ENCODE peak calls at places on chromosomes 16 and 17, in seven cellular contexts. H, X, J, N, W, O and D are unnamed samples.

GRCh38 chr17:47318197-47318918 is 5.4 kb upstream of the EFCAB13 start:
- DNase-seq in H (no peak), X (no peak), J (no peak), N (no peak), W (no peak), O (no peak), D (no peak)

GRCh38 chr16:15981382-15981781 is 32.0 kb downstream of the ABCC1 start:
- DNase-seq in H (no peak), X (no peak), J (no peak), N (no peak), W (no peak), O (no peak), D (no peak)

GRCh38 chr17:78241277-78242023 is 10.0 kb downstream of the TMEM235 start:
- DNase-seq in H (no peak), X (no peak), J (peak), N (no peak), W (no peak), O (no peak), D (no peak)

GRCh38 chr16:66844342-66845079 is at the start of gene CA7:
- DNase-seq in H (no peak), X (no peak), J (no peak), N (no peak), W (no peak), O (no peak), D (peak)

GRCh38 chr16:80704751-80705150 is 99.6 kb downstream of the CDYL2 start:
- DNase-seq in H (no peak), X (no peak), J (no peak), N (no peak), W (no peak), O (no peak), D (no peak)

GRCh38 chr16:14344292-14344691 is 273.2 kb downstream of the MRTFB start:
- DNase-seq in H (no peak), X (no peak), J (no peak), N (no peak), W (no peak), O (no peak), D (no peak)

GRCh38 chr16:80341242-80341641 is 199.6 kb upstream of the DYNLRB2 start:
- DNase-seq in H (no peak), X (no peak), J (no peak), N (no peak), W (no peak), O (no peak), D (no peak)

GRCh38 chr16:58491-59439 is 5.1 kb downstream of the SNRNP25 start:
- DNase-seq in H (no peak), X (no peak), J (no peak), N (no peak), W (no peak), O (no peak), D (no peak)

GRCh38 chr17:27339836-27340550 is 46.1 kb downstream of the WSB1 start:
- DNase-seq in H (no peak), X (no peak), J (peak), N (no peak), W (no peak), O (no peak), D (no peak)

GRCh38 chr17:63622571-63623390 is 564 bp downstream of the MAP3K3 start:
- DNase-seq in H (peak), X (peak), J (peak), N (peak), W (peak), O (peak), D (peak)

GRCh38 chr17:12738624-12739023 is 50.7 kb upstream of the ARHGAP44 start:
- DNase-seq in H (no peak), X (no peak), J (no peak), N (no peak), W (no peak), O (no peak), D (no peak)

GRCh38 chr16:46974352-46974751 is 878 bp upstream of the DNAJA2 start:
- DNase-seq in H (no peak), X (no peak), J (peak), N (no peak), W (no peak), O (no peak), D (no peak)

GRCh38 chr17:1002771-1003555 is 6.0 kb downstream of the TIMM22 start:
- DNase-seq in H (no peak), X (no peak), J (no peak), N (no peak), W (no peak), O (no peak), D (peak)

GRCh38 chr16:77469639-77470038 is 34.8 kb upstream of the ADAMTS18 start:
- DNase-seq in H (no peak), X (no peak), J (no peak), N (no peak), W (no peak), O (no peak), D (no peak)

GRCh38 chr17:73900516-73900915 is 256.3 kb upstream of the SDK2 start:
- DNase-seq in H (no peak), X (no peak), J (no peak), N (no peak), W (no peak), O (no peak), D (no peak)

GRCh38 chr17:75753514-75754377 is 11.2 kb downstream of the GALK1 start:
- DNase-seq in H (peak), X (peak), J (peak), N (peak), W (no peak), O (peak), D (peak)

GRCh38 chr16:15592324-15592723 is 50.6 kb downstream of the MARF1 start:
- DNase-seq in H (no peak), X (no peak), J (peak), N (peak), W (no peak), O (no peak), D (no peak)

GRCh38 chr16:89017956-89018604 is 41.1 kb upstream of the CBFA2T3 start:
- DNase-seq in H (no peak), X (no peak), J (no peak), N (no peak), W (no peak), O (no peak), D (no peak)

GRCh38 chr16:68397710-68398171 is 50.6 kb downstream of the SMPD3 start:
- DNase-seq in H (no peak), X (no peak), J (no peak), N (no peak), W (no peak), O (peak), D (no peak)

GRCh38 chr16:47567321-47567720 is 106.2 kb downstream of the PHKB start:
- DNase-seq in H (no peak), X (no peak), J (peak), N (no peak), W (no peak), O (no peak), D (no peak)

GRCh38 chr17:57861000-57861736 is 11.3 kb upstream of the MRPS23 start:
- DNase-seq in H (peak), X (peak), J (peak), N (peak), W (peak), O (peak), D (peak)

GRCh38 chr17:60601443-60602384 is 1.7 kb downstream of the PPM1D start:
- DNase-seq in H (peak), X (peak), J (peak), N (peak), W (no peak), O (peak), D (no peak)

GRCh38 chr17:20083460-20083859 is 74.3 kb downstream of the SPECC1 start:
- DNase-seq in H (no peak), X (no peak), J (no peak), N (no peak), W (no peak), O (no peak), D (no peak)

GRCh38 chr17:74516561-74516960 is 14.7 kb downstream of the CD300LB start:
- DNase-seq in H (no peak), X (peak), J (no peak), N (no peak), W (no peak), O (no peak), D (no peak)

GRCh38 chr17:40515491-40516041 is 14.1 kb upstream of the TNS4 start:
- DNase-seq in H (peak), X (no peak), J (peak), N (no peak), W (no peak), O (no peak), D (no peak)

GRCh38 chr16:69889295-69889964 is 61.7 kb upstream of the CLEC18A start:
- DNase-seq in H (no peak), X (no peak), J (no peak), N (no peak), W (no peak), O (no peak), D (no peak)

GRCh38 chr17:8894673-8895578 is 27.5 kb upstream of the PIK3R6 start:
- DNase-seq in H (peak), X (peak), J (peak), N (peak), W (no peak), O (no peak), D (no peak)

GRCh38 chr16:2484898-2485508 is 10.1 kb downstream of the TBC1D24 start:
- DNase-seq in H (no peak), X (no peak), J (no peak), N (no peak), W (no peak), O (no peak), D (peak)

GRCh38 chr17:13306310-13306962 is 288.6 kb upstream of the ELAC2 start:
- DNase-seq in H (no peak), X (no peak), J (peak), N (no peak), W (no peak), O (no peak), D (no peak)

GRCh38 chr16:81431554-81432353 is 12.9 kb upstream of the CMIP start:
- DNase-seq in H (no peak), X (no peak), J (peak), N (no peak), W (no peak), O (no peak), D (no peak)

GRCh38 chr16:15780805-15781204 is 76.0 kb downstream of the MYH11 start:
- DNase-seq in H (no peak), X (no peak), J (no peak), N (no peak), W (no peak), O (no peak), D (no peak)

GRCh38 chr17:57563968-57564367 is 181.1 kb downstream of the CCDC182 start:
- DNase-seq in H (no peak), X (no peak), J (no peak), N (no peak), W (no peak), O (no peak), D (no peak)

GRCh38 chr16:14667347-14668266 is 26.5 kb downstream of the PLA2G10 start:
- DNase-seq in H (no peak), X (peak), J (no peak), N (peak), W (no peak), O (no peak), D (no peak)

DNA sequence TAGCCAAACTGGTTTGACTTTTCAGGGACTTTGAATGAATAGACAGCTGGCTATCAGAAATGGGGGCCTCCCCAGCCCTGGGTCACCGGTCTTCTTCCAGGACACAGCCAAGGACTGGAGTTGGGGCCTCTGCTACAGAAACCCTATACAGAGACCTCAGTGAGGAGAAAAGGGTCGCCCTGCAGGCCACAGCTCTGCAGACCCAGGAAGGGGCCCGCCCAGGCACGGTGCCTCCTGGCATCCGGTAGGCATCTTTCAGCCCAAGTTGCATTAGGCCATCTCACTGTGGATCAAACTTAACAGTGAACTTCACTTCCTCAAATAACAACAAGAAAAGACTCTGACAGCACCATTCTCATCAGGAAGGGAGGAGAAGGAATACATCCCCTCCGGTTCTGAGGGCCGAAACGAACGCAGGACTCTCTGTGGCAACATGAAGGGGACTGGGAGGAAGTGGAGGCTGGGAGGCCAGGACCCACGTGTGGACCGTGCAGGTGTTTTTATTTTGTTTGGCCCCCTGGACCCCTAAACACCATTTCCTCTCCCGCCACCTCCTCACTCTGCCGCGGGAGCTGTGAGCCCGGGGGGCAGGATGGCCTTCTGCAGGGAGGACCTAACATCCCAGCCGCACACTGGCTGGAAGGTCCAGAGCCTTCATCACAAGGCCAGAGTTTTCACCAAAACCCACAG is 7.2 kb downstream of the SLC38A10 start:
- DNase-seq in H (no peak), X (no peak), J (peak), N (no peak), W (no peak), O (no peak), D (peak)
- H3K4me3 ChIP-seq in H (no peak), X (no peak), J (no peak), N (no peak), W (no peak), O (no peak), D (no peak)

GRCh38 chr17:44827863-44828262 is 2.2 kb downstream of the GJC1 start:
- DNase-seq in H (no peak), X (no peak), J (no peak), N (no peak), W (no peak), O (no peak), D (no peak)
- H3K4me3 ChIP-seq in H (no peak), X (no peak), J (no peak), N (peak), W (no peak), O (peak), D (peak)

GRCh38 chr16:57266531-57267268 is 17.8 kb downstream of the PLLP start:
- DNase-seq in H (no peak), X (peak), J (peak), N (no peak), W (no peak), O (no peak), D (no peak)
- H3K4me3 ChIP-seq in H (no peak), X (no peak), J (no peak), N (no peak), W (peak), O (no peak), D (no peak)

GRCh38 chr16:82660078-82660645 is 33.4 kb downstream of the CDH13 start:
- DNase-seq in H (peak), X (no peak), J (no peak), N (no peak), W (no peak), O (no peak), D (no peak)
- H3K4me3 ChIP-seq in H (no peak), X (no peak), J (no peak), N (no peak), W (no peak), O (no peak), D (no peak)

DNA sequence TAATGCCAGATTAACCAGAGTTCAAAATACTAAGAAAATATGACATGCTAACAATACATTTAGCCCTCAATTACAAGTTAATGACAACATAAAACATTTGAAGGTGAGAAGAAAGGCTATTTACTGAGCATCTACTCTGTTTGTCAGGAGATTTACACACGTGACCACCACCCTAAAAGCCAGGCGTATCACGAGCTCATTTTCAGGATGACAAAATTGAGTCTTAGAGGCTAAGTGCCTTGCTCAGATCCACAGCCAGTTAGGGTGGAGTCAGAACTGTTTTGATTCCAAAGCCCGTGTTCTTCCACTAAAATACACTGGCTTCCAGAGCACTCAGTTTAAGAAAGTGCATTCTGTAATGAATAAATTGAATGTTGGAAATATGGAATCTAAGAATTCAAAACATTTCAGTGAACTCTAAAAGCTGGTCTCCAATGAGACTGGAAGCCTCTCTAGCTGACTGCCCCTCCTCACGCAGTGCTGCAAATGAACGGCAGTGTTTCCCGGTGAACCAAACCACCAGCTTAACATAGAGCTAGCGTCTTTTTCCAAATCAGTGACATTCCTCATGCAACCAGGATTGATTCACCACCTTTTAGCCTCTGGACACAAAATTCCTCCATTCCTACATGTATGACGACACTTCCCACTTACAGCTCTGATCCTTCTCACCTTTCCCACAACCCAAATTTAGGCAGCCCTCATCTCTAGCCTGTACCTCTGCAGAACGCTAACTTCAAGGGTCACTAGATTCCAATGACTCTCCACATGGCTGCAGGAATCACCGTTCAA is 5.9 kb downstream of the ZDHHC7 start:
- DNase-seq in H (no peak), X (no peak), J (no peak), N (no peak), W (no peak), O (peak), D (no peak)
- H3K4me3 ChIP-seq in H (no peak), X (no peak), J (no peak), N (no peak), W (peak), O (no peak), D (no peak)

GRCh38 chr17:66994943-66995535 is 30.5 kb downstream of the CACNG4 start:
- DNase-seq in H (no peak), X (no peak), J (no peak), N (no peak), W (no peak), O (no peak), D (no peak)
- H3K4me3 ChIP-seq in H (no peak), X (no peak), J (no peak), N (no peak), W (no peak), O (no peak), D (no peak)

GRCh38 chr17:3800362-3801042 is 486 bp downstream of the ITGAE start:
- DNase-seq in H (no peak), X (no peak), J (no peak), N (no peak), W (no peak), O (no peak), D (no peak)
- H3K4me3 ChIP-seq in H (no peak), X (no peak), J (no peak), N (no peak), W (no peak), O (no peak), D (no peak)

DNA sequence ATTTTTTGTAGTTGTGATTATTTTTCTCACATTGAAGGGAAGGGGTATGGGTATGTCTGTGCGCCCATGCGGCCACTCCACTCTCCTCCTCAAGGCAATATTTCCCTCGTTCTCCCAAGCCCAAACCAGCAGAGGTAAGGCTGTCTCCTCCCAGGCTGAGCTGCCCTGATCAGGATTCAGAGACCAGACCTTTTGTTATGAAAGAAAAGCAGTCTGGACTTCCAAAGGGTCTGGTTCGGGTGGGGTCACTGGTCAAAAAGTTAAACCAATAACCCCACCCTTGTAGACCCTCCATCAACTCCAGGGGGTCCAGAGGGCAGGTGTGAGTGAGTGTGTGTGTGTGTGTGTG is 5.7 kb upstream of the DLX4 start:
- DNase-seq in H (no peak), X (no peak), J (no peak), N (no peak), W (no peak), O (no peak), D (no peak)
- H3K4me3 ChIP-seq in H (no peak), X (no peak), J (no peak), N (no peak), W (no peak), O (no peak), D (no peak)

GRCh38 chr17:81553616-81554181 is 1.5 kb upstream of the FAAP100 start:
- DNase-seq in H (no peak), X (peak), J (peak), N (peak), W (no peak), O (peak), D (peak)
- H3K4me3 ChIP-seq in H (peak), X (peak), J (peak), N (no peak), W (peak), O (peak), D (no peak)